ENCODE peak calls at places on chromosome 1, in six cellular contexts. One of them, this sample, is unnamed.

GRCh38 chr1:31762726-31763670 is 1.1 kb downstream of the ADGRB2 start:
- DNase-seq in central memory CD4-positive, alpha-beta T cell: peak; percentile 64
- DNase-seq in left cardiac atrium: peak; percentile 68
- DNase-seq in mesothelial cell of epicardium: peak; percentile 85
- DNase-seq in activated T-cell treated with anti-CD3 and anti-CD28 coated beads for 1 hour: peak; percentile 57
- DNase-seq in left ventricle myocardium inferior: peak; percentile 60
- DNase-seq in this sample: no peak

GRCh38 chr1:155499953-155500621 is 62.5 kb downstream of the ASH1L start:
- DNase-seq in central memory CD4-positive, alpha-beta T cell: no peak
- DNase-seq in left cardiac atrium: no peak
- DNase-seq in mesothelial cell of epicardium: peak; percentile 50
- DNase-seq in activated T-cell treated with anti-CD3 and anti-CD28 coated beads for 1 hour: no peak
- DNase-seq in left ventricle myocardium inferior: no peak
- DNase-seq in this sample: no peak

GRCh38 chr1:25549273-25550154 is 6.1 kb downstream of the LDLRAP1 start:
- DNase-seq in central memory CD4-positive, alpha-beta T cell: peak; percentile 78
- DNase-seq in left cardiac atrium: peak; percentile 65
- DNase-seq in mesothelial cell of epicardium: no peak
- DNase-seq in activated T-cell treated with anti-CD3 and anti-CD28 coated beads for 1 hour: peak; percentile 67
- DNase-seq in left ventricle myocardium inferior: peak; percentile 40
- DNase-seq in this sample: no peak

GRCh38 chr1:228905579-228905978 is 170.3 kb downstream of the RHOU start:
- DNase-seq in central memory CD4-positive, alpha-beta T cell: no peak
- DNase-seq in left cardiac atrium: no peak
- DNase-seq in mesothelial cell of epicardium: no peak
- DNase-seq in activated T-cell treated with anti-CD3 and anti-CD28 coated beads for 1 hour: no peak
- DNase-seq in left ventricle myocardium inferior: no peak
- DNase-seq in this sample: no peak

GRCh38 chr1:234961468-234962339 is 166.9 kb downstream of the TOMM20 start:
- DNase-seq in central memory CD4-positive, alpha-beta T cell: no peak
- DNase-seq in left cardiac atrium: no peak
- DNase-seq in mesothelial cell of epicardium: no peak
- DNase-seq in activated T-cell treated with anti-CD3 and anti-CD28 coated beads for 1 hour: no peak
- DNase-seq in left ventricle myocardium inferior: no peak
- DNase-seq in this sample: no peak

GRCh38 chr1:58852731-58853485 is 69.1 kb upstream of the JUN start:
- DNase-seq in central memory CD4-positive, alpha-beta T cell: no peak
- DNase-seq in left cardiac atrium: no peak
- DNase-seq in mesothelial cell of epicardium: no peak
- DNase-seq in activated T-cell treated with anti-CD3 and anti-CD28 coated beads for 1 hour: no peak
- DNase-seq in left ventricle myocardium inferior: no peak
- DNase-seq in this sample: no peak

GRCh38 chr1:96971849-96972602 is 250.4 kb downstream of the PTBP2 start:
- DNase-seq in central memory CD4-positive, alpha-beta T cell: no peak
- DNase-seq in left cardiac atrium: no peak
- DNase-seq in mesothelial cell of epicardium: no peak
- DNase-seq in activated T-cell treated with anti-CD3 and anti-CD28 coated beads for 1 hour: no peak
- DNase-seq in left ventricle myocardium inferior: no peak
- DNase-seq in this sample: no peak

GRCh38 chr1:110726755-110727154 is 52.0 kb upstream of the KCNA3 start:
- DNase-seq in central memory CD4-positive, alpha-beta T cell: peak; percentile 3
- DNase-seq in left cardiac atrium: no peak
- DNase-seq in mesothelial cell of epicardium: no peak
- DNase-seq in activated T-cell treated with anti-CD3 and anti-CD28 coated beads for 1 hour: no peak
- DNase-seq in left ventricle myocardium inferior: no peak
- DNase-seq in this sample: no peak

GRCh38 chr1:34361781-34362357 is 185.2 kb downstream of the C1orf94 start:
- DNase-seq in central memory CD4-positive, alpha-beta T cell: no peak
- DNase-seq in left cardiac atrium: no peak
- DNase-seq in mesothelial cell of epicardium: peak; percentile 36
- DNase-seq in activated T-cell treated with anti-CD3 and anti-CD28 coated beads for 1 hour: no peak
- DNase-seq in left ventricle myocardium inferior: no peak
- DNase-seq in this sample: no peak